ENCODE peak calls at places on chromosomes 11 and 22, in five cellular contexts. One of them, this sample, is unnamed.

GRCh38 chr11:17906436-17906835 is 106.4 kb downstream of the SERGEF start:
- DNase-seq in GM12878: no peak
- DNase-seq in H1: peak; percentile 70
- DNase-seq in K562: peak; percentile 40
- DNase-seq in HepG2: no peak
- DNase-seq in this sample: no peak

GRCh38 chr11:18203723-18204122 is 31.1 kb downstream of the MRGPRX4 start:
- DNase-seq in GM12878: no peak
- DNase-seq in H1: no peak
- DNase-seq in K562: peak; percentile 26
- DNase-seq in HepG2: peak; percentile 31
- DNase-seq in this sample: peak; percentile 8

GRCh38 chr11:76674517-76675400 is 4.2 kb upstream of the LRRC32 start:
- DNase-seq in GM12878: peak; percentile 59
- DNase-seq in H1: no peak
- DNase-seq in K562: no peak
- DNase-seq in HepG2: no peak
- DNase-seq in this sample: no peak

GRCh38 chr22:28155808-28156207 is 236.8 kb upstream of the PITPNB start:
- DNase-seq in GM12878: no peak
- DNase-seq in H1: no peak
- DNase-seq in K562: no peak
- DNase-seq in HepG2: no peak
- DNase-seq in this sample: no peak

GRCh38 chr11:1193326-1194230 is 29.3 kb upstream of the MUC5B start:
- DNase-seq in GM12878: no peak
- DNase-seq in H1: no peak
- DNase-seq in K562: no peak
- DNase-seq in HepG2: no peak
- DNase-seq in this sample: no peak

GRCh38 chr11:94652735-94653284 is 85.6 kb downstream of the PIWIL4 start:
- DNase-seq in GM12878: no peak
- DNase-seq in H1: no peak
- DNase-seq in K562: no peak
- DNase-seq in HepG2: no peak
- DNase-seq in this sample: no peak

GRCh38 chr11:128476729-128477128 is 110.6 kb downstream of the ETS1 start:
- DNase-seq in GM12878: no peak
- DNase-seq in H1: no peak
- DNase-seq in K562: no peak
- DNase-seq in HepG2: no peak
- DNase-seq in this sample: no peak

GRCh38 chr11:119323532-119324033 is 6.7 kb upstream of the MCAM start:
- DNase-seq in GM12878: peak; percentile 37
- DNase-seq in H1: no peak
- DNase-seq in K562: peak; percentile 56
- DNase-seq in HepG2: peak; percentile 46
- DNase-seq in this sample: peak; percentile 51

GRCh38 chr22:49965291-49966040 is 4.9 kb downstream of the PIM3 start:
- DNase-seq in GM12878: no peak
- DNase-seq in H1: no peak
- DNase-seq in K562: no peak
- DNase-seq in HepG2: no peak
- DNase-seq in this sample: no peak

GRCh38 chr11:125404136-125404810 is 91.8 kb downstream of the FEZ1 start:
- DNase-seq in GM12878: no peak
- DNase-seq in H1: no peak
- DNase-seq in K562: no peak
- DNase-seq in HepG2: no peak
- DNase-seq in this sample: no peak

GRCh38 chr11:100757636-100758035 is 70.5 kb downstream of the ARHGAP42 start:
- DNase-seq in GM12878: no peak
- DNase-seq in H1: no peak
- DNase-seq in K562: no peak
- DNase-seq in HepG2: no peak
- DNase-seq in this sample: no peak

GRCh38 chr11:2772544-2773031 is 72.8 kb upstream of the KCNQ1OT1 start:
- DNase-seq in GM12878: no peak
- DNase-seq in H1: no peak
- DNase-seq in K562: no peak
- DNase-seq in HepG2: no peak
- DNase-seq in this sample: peak; percentile 31

GRCh38 chr22:35539910-35540599 is 576 bp upstream of the RASD2 start:
- DNase-seq in GM12878: no peak
- DNase-seq in H1: no peak
- DNase-seq in K562: peak; percentile 94
- DNase-seq in HepG2: no peak
- DNase-seq in this sample: no peak

GRCh38 chr11:16792426-16792825 is 54.0 kb downstream of the C11orf58 start:
- DNase-seq in GM12878: no peak
- DNase-seq in H1: no peak
- DNase-seq in K562: no peak
- DNase-seq in HepG2: no peak
- DNase-seq in this sample: no peak

GRCh38 chr11:60265373-60266214 is 14.9 kb upstream of the MS4A4A start:
- DNase-seq in GM12878: peak; percentile 44
- DNase-seq in H1: no peak
- DNase-seq in K562: peak; percentile 52
- DNase-seq in HepG2: peak; percentile 8
- DNase-seq in this sample: peak; percentile 36

GRCh38 chr11:108775324-108775723 is 110.5 kb downstream of the DDX10 start:
- DNase-seq in GM12878: no peak
- DNase-seq in H1: no peak
- DNase-seq in K562: no peak
- DNase-seq in HepG2: peak; percentile 25
- DNase-seq in this sample: no peak

GRCh38 chr11:105609832-105610781 is at the start of gene GRIA4:
- DNase-seq in GM12878: no peak
- DNase-seq in H1: no peak
- DNase-seq in K562: no peak
- DNase-seq in HepG2: no peak
- DNase-seq in this sample: no peak

GRCh38 chr11:85590848-85591483 is 36.2 kb downstream of the DLG2 start:
- DNase-seq in GM12878: no peak
- DNase-seq in H1: no peak
- DNase-seq in K562: no peak
- DNase-seq in HepG2: peak; percentile 2
- DNase-seq in this sample: peak; percentile 35

GRCh38 chr11:46916251-46916650 is 2.1 kb downstream of the LRP4 start:
- DNase-seq in GM12878: no peak
- DNase-seq in H1: no peak
- DNase-seq in K562: no peak
- DNase-seq in HepG2: no peak
- DNase-seq in this sample: no peak
- TF ChIP-seq SRF in GM12878: no peak
- TF ChIP-seq SRF in H1: no peak
- TF ChIP-seq SRF in K562: no peak
- TF ChIP-seq SRF in HepG2: no peak
- TF ChIP-seq SRF in this sample: no peak

GRCh38 chr11:69166186-69167115 is 10.7 kb downstream of the SMIM38 start:
- DNase-seq in GM12878: peak; percentile 75
- DNase-seq in H1: peak; percentile 61
- DNase-seq in K562: peak; percentile 35
- DNase-seq in HepG2: peak; percentile 50
- DNase-seq in this sample: peak; percentile 35
- TF ChIP-seq CTCF in GM12878: no peak
- TF ChIP-seq CTCF in H1: no peak
- TF ChIP-seq CTCF in K562: peak; percentile 25
- TF ChIP-seq CTCF in HepG2: no peak
- TF ChIP-seq CTCF in this sample: no peak

DNA sequence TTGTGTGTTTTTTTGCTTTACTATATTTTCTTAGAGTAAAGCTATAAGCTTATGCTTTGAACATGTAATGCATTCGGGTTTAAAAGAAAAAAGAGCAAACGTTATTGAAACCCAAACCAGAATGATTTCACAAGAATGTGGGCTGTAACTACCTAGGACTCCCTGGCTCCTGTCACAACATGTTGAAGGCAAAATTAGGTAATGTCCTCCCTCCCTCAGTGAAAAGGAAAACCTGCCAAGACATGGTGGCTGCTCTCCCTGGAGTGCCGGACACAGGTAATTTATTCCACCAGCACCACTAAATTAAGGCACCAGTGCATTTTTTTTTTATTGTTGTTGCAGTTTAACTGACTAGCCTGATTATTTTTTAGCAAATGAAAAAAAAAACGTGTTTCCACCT is 134.8 kb downstream of the CCDC34 start:
- DNase-seq in GM12878: no peak
- DNase-seq in H1: no peak
- DNase-seq in K562: no peak
- DNase-seq in HepG2: no peak
- DNase-seq in this sample: no peak
- TF ChIP-seq SRF in GM12878: no peak
- TF ChIP-seq SRF in H1: no peak
- TF ChIP-seq SRF in K562: no peak
- TF ChIP-seq SRF in HepG2: no peak
- TF ChIP-seq SRF in this sample: no peak

DNA sequence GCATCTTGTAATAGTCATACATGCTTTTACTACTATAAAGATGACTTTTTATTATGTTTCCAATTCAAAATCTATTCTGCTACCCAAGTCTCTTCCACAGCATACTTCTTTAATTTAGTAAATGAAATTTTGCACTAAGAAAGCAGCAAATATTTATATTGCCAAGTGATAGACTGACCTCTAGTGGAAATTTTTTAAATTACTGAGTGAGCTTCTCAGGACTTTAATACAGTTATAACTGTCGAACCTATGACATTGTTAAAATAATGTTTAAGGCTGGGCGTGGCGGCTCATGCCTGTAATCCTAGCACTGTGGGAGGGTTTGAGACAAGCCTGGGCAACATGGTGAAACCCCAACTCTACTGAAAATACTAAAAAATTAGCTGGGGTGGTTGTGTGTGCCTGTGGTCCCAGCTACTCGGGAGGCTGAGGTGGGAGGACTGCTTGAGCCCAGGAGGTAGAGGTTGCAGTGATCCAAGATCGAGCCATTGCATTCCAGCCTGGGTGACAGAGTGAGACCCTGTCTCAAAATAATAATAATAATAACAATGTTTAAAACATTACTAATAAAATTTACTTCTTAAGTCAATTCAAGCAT is 27.3 kb downstream of the STK33 start:
- DNase-seq in GM12878: peak; percentile 32
- DNase-seq in H1: no peak
- DNase-seq in K562: peak; percentile 6
- DNase-seq in HepG2: peak; percentile 23
- DNase-seq in this sample: peak; percentile 23
- TF ChIP-seq CTCF in GM12878: peak; percentile 63
- TF ChIP-seq CTCF in H1: peak; percentile 39
- TF ChIP-seq CTCF in K562: peak; percentile 82
- TF ChIP-seq CTCF in HepG2: peak; percentile 64
- TF ChIP-seq CTCF in this sample: peak; percentile 28

DNA sequence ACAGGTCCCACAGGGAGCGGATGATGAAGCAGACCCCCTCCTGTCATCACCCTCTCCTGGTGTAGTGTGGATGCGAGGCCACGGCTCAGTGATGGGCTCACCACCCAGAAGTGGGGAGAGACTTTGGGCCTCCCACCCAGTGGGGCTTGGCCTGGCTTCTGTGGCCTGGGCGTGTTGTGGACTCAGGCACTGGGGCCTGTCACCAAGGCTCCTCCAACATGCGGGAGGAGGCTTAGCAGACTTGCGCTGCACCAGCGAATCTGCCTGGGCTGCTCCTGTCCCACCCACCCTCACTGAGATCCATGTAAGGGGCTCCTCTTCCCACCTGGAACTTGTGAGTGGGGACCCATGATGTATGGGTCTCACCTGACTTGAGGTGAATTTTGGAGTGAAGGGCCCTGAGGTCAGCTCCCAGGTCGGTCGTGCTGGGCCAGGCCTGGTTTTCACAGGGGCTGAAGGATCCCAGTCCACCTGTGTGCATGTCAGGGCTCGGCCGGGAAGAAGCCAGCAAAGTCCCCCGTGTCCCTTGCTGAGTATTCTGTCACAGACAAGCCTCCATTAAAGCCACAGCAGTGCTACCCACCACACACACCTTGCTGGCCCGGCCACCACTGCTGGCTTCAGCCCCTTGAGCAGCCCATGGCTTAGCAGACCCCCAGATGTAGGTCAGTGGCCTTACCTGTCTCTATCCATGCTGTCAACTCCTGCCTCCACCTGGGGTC is 4.2 kb downstream of the THAP7 start:
- DNase-seq in GM12878: no peak
- DNase-seq in H1: no peak
- DNase-seq in K562: no peak
- DNase-seq in HepG2: no peak
- DNase-seq in this sample: no peak
- TF ChIP-seq SRF in GM12878: no peak
- TF ChIP-seq SRF in H1: no peak
- TF ChIP-seq SRF in K562: no peak
- TF ChIP-seq SRF in HepG2: no peak
- TF ChIP-seq SRF in this sample: no peak

GRCh38 chr11:44036811-44037657 is 10.7 kb upstream of the ACCSL start:
- DNase-seq in GM12878: peak; percentile 4
- DNase-seq in H1: peak; percentile 61
- DNase-seq in K562: peak; percentile 57
- DNase-seq in HepG2: peak; percentile 63
- DNase-seq in this sample: peak; percentile 61
- TF ChIP-seq CTCF in GM12878: peak; percentile 76
- TF ChIP-seq CTCF in H1: peak; percentile 91
- TF ChIP-seq CTCF in K562: peak; percentile 92
- TF ChIP-seq CTCF in HepG2: peak; percentile 89
- TF ChIP-seq CTCF in this sample: peak; percentile 83

DNA sequence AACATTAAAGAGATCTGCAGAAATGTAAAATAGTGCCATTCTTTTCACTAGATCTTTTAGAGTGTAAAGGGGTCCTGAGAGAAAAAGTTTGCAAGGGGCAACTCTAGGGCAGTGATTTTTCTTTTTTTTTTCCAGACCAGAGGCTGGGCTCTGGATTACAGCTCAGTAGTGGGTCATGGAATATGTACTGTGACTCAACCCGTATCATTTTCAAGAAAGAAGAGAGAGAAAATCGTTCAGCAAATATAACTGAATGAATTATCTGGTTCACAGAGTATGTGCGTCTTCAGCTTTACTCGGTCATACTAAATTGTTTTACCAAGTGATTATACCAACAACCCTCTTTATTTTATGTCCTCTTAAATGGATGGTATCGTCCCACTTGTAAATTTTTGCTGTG is 3.8 kb downstream of the CEP57 start:
- DNase-seq in GM12878: no peak
- DNase-seq in H1: no peak
- DNase-seq in K562: no peak
- DNase-seq in HepG2: no peak
- DNase-seq in this sample: no peak
- TF ChIP-seq SRF in GM12878: no peak
- TF ChIP-seq SRF in H1: no peak
- TF ChIP-seq SRF in K562: no peak
- TF ChIP-seq SRF in HepG2: no peak
- TF ChIP-seq SRF in this sample: no peak

This sample was measured in HCT116.